ENCODE peak calls at places on chromosomes 12 and 14, in five cellular contexts. T is iris pigment epithelial cell, N is cardiac fibroblast, F is EH, D is LHCN-M2. J is an unnamed sample.

GRCh38 chr14:88815980-88816379 is 8.5 kb upstream of the TTC8 start:
- DNase-seq in T (no peak), N (no peak), F (no peak), D (no peak), J (no peak)

GRCh38 chr14:46490150-46490769 is 161.3 kb downstream of the RPL10L start:
- DNase-seq in T (no peak), N (no peak), F (no peak), D (no peak), J (no peak)

GRCh38 chr14:32202468-32202865 is 602 bp downstream of the RNU6-8 start:
- DNase-seq in T (peak; percentile 45), N (no peak), F (no peak), D (no peak), J (peak; percentile 11)

GRCh38 chr12:94560416-94561221 is 89.7 kb downstream of the TMCC3 start:
- DNase-seq in T (peak; percentile 84), N (no peak), F (peak; percentile 3), D (peak; percentile 38), J (peak; percentile 91)

GRCh38 chr12:21764950-21765349 is 9.6 kb downstream of the KCNJ8 start:
- DNase-seq in T (no peak), N (no peak), F (no peak), D (no peak), J (no peak)

GRCh38 chr12:1634590-1635191 is 5.7 kb downstream of the WNT5B start:
- DNase-seq in T (peak; percentile 80), N (peak; percentile 89), F (peak; percentile 75), D (peak; percentile 63), J (peak; percentile 58)

GRCh38 chr14:53532871-53533270 is 379.7 kb upstream of the DDHD1 start:
- DNase-seq in T (no peak), N (no peak), F (no peak), D (no peak), J (no peak)

GRCh38 chr14:69473271-69473670 is 11.3 kb upstream of the PLEKHD1 start:
- DNase-seq in T (no peak), N (no peak), F (no peak), D (no peak), J (no peak)

GRCh38 chr14:34172477-34173368 is 221.8 kb upstream of the EGLN3 start:
- DNase-seq in T (no peak), N (no peak), F (no peak), D (no peak), J (no peak)

GRCh38 chr14:61472801-61473376 is 151.5 kb downstream of the PRKCH start:
- DNase-seq in T (peak; percentile 55), N (peak; percentile 41), F (peak; percentile 35), D (peak; percentile 71), J (no peak)

GRCh38 chr14:100764716-100765115 is 38.0 kb downstream of the DLK1 start:
- DNase-seq in T (no peak), N (no peak), F (no peak), D (no peak), J (no peak)

GRCh38 chr12:109698820-109699219 is 14.8 kb upstream of the FAM222A start:
- DNase-seq in T (no peak), N (no peak), F (no peak), D (no peak), J (no peak)

GRCh38 chr12:51906452-51907082 is 737 bp upstream of the ACVRL1 start:
- DNase-seq in T (no peak), N (peak; percentile 26), F (no peak), D (no peak), J (no peak)

GRCh38 chr14:24196071-24197061 is 1.1 kb upstream of the TM9SF1 start:
- DNase-seq in T (peak; percentile 42), N (peak; percentile 27), F (peak; percentile 37), D (peak; percentile 20), J (no peak)

GRCh38 chr12:12723681-12724420 is 6.7 kb downstream of the CDKN1B start:
- DNase-seq in T (no peak), N (no peak), F (peak; percentile 51), D (peak; percentile 23), J (peak; percentile 35)